ENCODE peak calls at places on chromosomes 6 and 20, in five cellular contexts. S, U, H, X and I are unnamed samples.

GRCh38 chr6:5173862-5174643 is 86.7 kb downstream of the LYRM4 start:
- DNase-seq in S (no peak), U (peak), H (no peak), X (peak), I (no peak)

GRCh38 chr6:113103618-113104390 is 753.3 kb upstream of the MARCKS start:
- DNase-seq in S (no peak), U (no peak), H (no peak), X (no peak), I (no peak)

GRCh38 chr20:59576216-59576953 is 28.0 kb upstream of the PHACTR3 start:
- DNase-seq in S (no peak), U (no peak), H (no peak), X (no peak), I (peak)

GRCh38 chr6:5422321-5422915 is 161.1 kb downstream of the FARS2 start:
- DNase-seq in S (no peak), U (no peak), H (no peak), X (peak), I (no peak)

GRCh38 chr6:73985891-73986290 is 289.9 kb downstream of the CD109 start:
- DNase-seq in S (no peak), U (no peak), H (no peak), X (no peak), I (no peak)

GRCh38 chr20:61912665-61913422 is 152.8 kb downstream of the TAF4 start:
- DNase-seq in S (no peak), U (peak), H (no peak), X (no peak), I (no peak)

GRCh38 chr20:62887147-62887859 is 25.7 kb upstream of the TCFL5 start:
- DNase-seq in S (no peak), U (no peak), H (no peak), X (no peak), I (no peak)

GRCh38 chr6:98634569-98634968 is 199.8 kb upstream of the POU3F2 start:
- DNase-seq in S (no peak), U (no peak), H (no peak), X (no peak), I (no peak)

GRCh38 chr6:110158479-110158878 is 21.0 kb downstream of the WASF1 start:
- DNase-seq in S (no peak), U (no peak), H (no peak), X (no peak), I (no peak)

GRCh38 chr20:50438986-50439407 is 71.2 kb upstream of the PTPN1 start:
- DNase-seq in S (no peak), U (no peak), H (no peak), X (no peak), I (peak)

GRCh38 chr6:43496370-43497128 is 13.6 kb downstream of the LRRC73 start:
- DNase-seq in S (no peak), U (no peak), H (no peak), X (peak), I (no peak)

GRCh38 chr20:41245086-41245707 is 72.3 kb downstream of the ZHX3 start:
- DNase-seq in S (no peak), U (no peak), H (peak), X (no peak), I (no peak)

GRCh38 chr6:11354019-11354418 is 121.6 kb upstream of the NEDD9 start:
- DNase-seq in S (no peak), U (no peak), H (no peak), X (no peak), I (peak)

GRCh38 chr6:12963566-12963965 is 247.0 kb downstream of the PHACTR1 start:
- DNase-seq in S (no peak), U (no peak), H (no peak), X (no peak), I (no peak)

GRCh38 chr20:63532449-63532971 is 4.7 kb downstream of the PTK6 start:
- DNase-seq in S (no peak), U (no peak), H (no peak), X (no peak), I (no peak)

GRCh38 chr6:53805725-53806124 is 10.9 kb downstream of the LRRC1 start:
- DNase-seq in S (no peak), U (no peak), H (no peak), X (no peak), I (no peak)

GRCh38 chr20:47502801-47503239 is 1.1 kb downstream of the NCOA3 start:
- DNase-seq in S (no peak), U (no peak), H (no peak), X (peak), I (no peak)

GRCh38 chr6:36852481-36853147 is 13.4 kb upstream of the CPNE5 start:
- DNase-seq in S (no peak), U (no peak), H (no peak), X (no peak), I (no peak)

GRCh38 chr20:18057106-18057993 is at the start of gene OVOL2:
- DNase-seq in S (no peak), U (no peak), H (no peak), X (peak), I (no peak)

GRCh38 chr6:3209114-3210023 is 18.1 kb downstream of the TUBB2B start:
- DNase-seq in S (peak), U (no peak), H (no peak), X (no peak), I (peak)

GRCh38 chr6:110884321-110884720 is 9.7 kb downstream of the AMD1 start:
- DNase-seq in S (no peak), U (no peak), H (no peak), X (no peak), I (no peak)

GRCh38 chr20:32083469-32083868 is 26.0 kb upstream of the TM9SF4 start:
- DNase-seq in S (no peak), U (no peak), H (no peak), X (no peak), I (no peak)

GRCh38 chr20:59144179-59144830 is 19.3 kb upstream of the ZNF831 start:
- DNase-seq in S (no peak), U (no peak), H (no peak), X (no peak), I (no peak)

GRCh38 chr6:47665112-47665511 is 33.3 kb upstream of the ADGRF4 start:
- DNase-seq in S (no peak), U (no peak), H (no peak), X (no peak), I (no peak)

GRCh38 chr20:24773751-24774201 is 175.3 kb upstream of the CST7 start:
- DNase-seq in S (peak), U (no peak), H (no peak), X (peak), I (no peak)

GRCh38 chr6:80742481-80742880 is 636.0 kb downstream of the BCKDHB start:
- DNase-seq in S (no peak), U (no peak), H (no peak), X (no peak), I (no peak)

GRCh38 chr20:58630063-58630462 is 21.0 kb upstream of the STX16 start:
- DNase-seq in S (no peak), U (no peak), H (no peak), X (no peak), I (no peak)

GRCh38 chr6:170293881-170294755 is 3.2 kb upstream of the DLL1 start:
- DNase-seq in S (no peak), U (no peak), H (no peak), X (peak), I (no peak)

GRCh38 chr6:145278163-145278807 is 457.0 kb downstream of the EPM2A start:
- DNase-seq in S (no peak), U (no peak), H (no peak), X (no peak), I (no peak)

GRCh38 chr6:26045046-26045938 is 41.9 kb upstream of the HFE start:
- DNase-seq in S (no peak), U (no peak), H (peak), X (peak), I (peak)

GRCh38 chr20:23655551-23656211 is 17.9 kb upstream of the CST3 start:
- DNase-seq in S (no peak), U (no peak), H (peak), X (no peak), I (peak)

GRCh38 chr6:71468841-71469750 is 180.5 kb downstream of the OGFRL1 start:
- DNase-seq in S (no peak), U (no peak), H (no peak), X (no peak), I (peak)

GRCh38 chr6:83962592-83962991 is 71.0 kb upstream of the MRAP2 start:
- DNase-seq in S (no peak), U (no peak), H (no peak), X (peak), I (no peak)

GRCh38 chr6:81696505-81696904 is 56.0 kb downstream of the TENT5A start:
- DNase-seq in S (no peak), U (no peak), H (no peak), X (no peak), I (no peak)